ENCODE peak calls at places on chromosome 4, in seven cellular contexts. S is bronchial epithelial cell, Z is MM.1S, E is foreskin fibroblast, X is tibial nerve, F is esophagus squamous epithelium, J is NB4. O is an unnamed sample.

GRCh38 chr4:128386761-128387599 is 99.4 kb upstream of the PGRMC2 start:
- DNase-seq in S (peak; percentile 74), Z (no peak), E (peak; percentile 98), X (peak; percentile 86), F (peak; percentile 30), J (peak; percentile 14), O (peak; percentile 98)

GRCh38 chr4:38007645-38008044 is 47.4 kb downstream of the PTTG2 start:
- DNase-seq in S (no peak), Z (no peak), E (no peak), X (no peak), F (no peak), J (no peak), O (no peak)

GRCh38 chr4:70992354-70992753 is 1.1 kb upstream of the DCK start:
- DNase-seq in S (peak; percentile 66), Z (no peak), E (no peak), X (no peak), F (no peak), J (peak; percentile 33), O (peak; percentile 22)

GRCh38 chr4:108492816-108493595 is 127.4 kb upstream of the RPL34 start:
- DNase-seq in S (peak; percentile 28), Z (peak; percentile 73), E (no peak), X (no peak), F (no peak), J (peak; percentile 19), O (peak; percentile 31)

GRCh38 chr4:54152846-54153600 is 53.1 kb downstream of the GSX2 start:
- DNase-seq in S (peak; percentile 77), Z (no peak), E (peak; percentile 21), X (no peak), F (no peak), J (no peak), O (peak; percentile 49)

GRCh38 chr4:188822698-188823097 is 683.5 kb downstream of the TRIML1 start:
- DNase-seq in S (no peak), Z (no peak), E (no peak), X (no peak), F (no peak), J (no peak), O (no peak)

GRCh38 chr4:63221477-63221876 is 1187.8 kb downstream of the TECRL start:
- DNase-seq in S (no peak), Z (no peak), E (no peak), X (no peak), F (no peak), J (no peak), O (no peak)

GRCh38 chr4:7806724-7807123 is 132.9 kb downstream of the AFAP1 start:
- DNase-seq in S (no peak), Z (no peak), E (no peak), X (no peak), F (no peak), J (no peak), O (no peak)

GRCh38 chr4:71195932-71196331 is 142.9 kb upstream of the SLC4A4 start:
- DNase-seq in S (no peak), Z (no peak), E (no peak), X (no peak), F (no peak), J (no peak), O (peak; percentile 17)

GRCh38 chr4:40189997-40190396 is 6.8 kb upstream of the RHOH start:
- DNase-seq in S (no peak), Z (peak; percentile 52), E (no peak), X (no peak), F (no peak), J (no peak), O (no peak)

GRCh38 chr4:86357608-86358007 is 2.2 kb downstream of the MAPK10 start:
- DNase-seq in S (no peak), Z (no peak), E (no peak), X (no peak), F (no peak), J (no peak), O (no peak)

GRCh38 chr4:5024673-5025072 is 5.4 kb upstream of the CYTL1 start:
- DNase-seq in S (no peak), Z (no peak), E (no peak), X (peak; percentile 65), F (no peak), J (peak; percentile 99), O (peak; percentile 62)

DNA sequence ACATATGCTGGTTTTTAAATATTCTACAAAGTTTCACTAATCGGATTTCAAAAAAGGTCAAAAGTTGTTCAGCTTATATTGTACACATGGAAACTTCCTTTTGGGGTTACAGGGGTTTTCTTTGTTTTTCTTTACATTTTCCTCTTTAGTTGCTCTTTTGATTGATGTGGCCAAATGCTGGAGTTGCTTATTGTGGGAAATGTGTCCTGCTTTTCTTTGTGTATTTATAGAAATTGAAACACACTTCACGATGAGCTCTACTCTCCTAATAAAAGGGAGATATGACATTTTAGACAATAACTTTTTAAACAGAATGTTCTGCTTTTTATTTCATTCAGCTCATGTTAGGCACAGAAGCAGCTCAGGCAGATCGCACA is 50.7 kb upstream of the SPRY1 start:
- DNase-seq in S (no peak), Z (no peak), E (no peak), X (no peak), F (no peak), J (no peak), O (no peak)
- TF ChIP-seq CTCF in S (no peak), Z (no peak), E (no peak), X (no peak), F (no peak), J (no peak), O (no peak)

GRCh38 chr4:3389186-3389878 is 52.4 kb upstream of the HGFAC start:
- DNase-seq in S (no peak), Z (no peak), E (no peak), X (no peak), F (no peak), J (no peak), O (no peak)
- H3K4me3 ChIP-seq in S (peak overlapping the region; percentile 51), Z (no peak overlapping the region), E (peak overlapping the region; percentile 49), X (peak overlapping the region; percentile 26), F (peak overlapping the region; percentile 41), J (peak overlapping the region; percentile 42), O (peak overlapping the region; percentile 32)

GRCh38 chr4:147843162-147843561 is 111.3 kb downstream of the ARHGAP10 start:
- DNase-seq in S (peak; percentile 26), Z (peak; percentile 38), E (no peak), X (no peak), F (no peak), J (no peak), O (no peak)
- TF ChIP-seq CTCF in S (peak; percentile 23), Z (peak; percentile 33), E (no peak), X (no peak), F (no peak), J (no peak), O (no peak)

GRCh38 chr4:113293043-113293560 is 243.6 kb downstream of the ANK2 start:
- DNase-seq in S (no peak), Z (no peak), E (peak; percentile 59), X (no peak), F (no peak), J (no peak), O (peak; percentile 60)
- H3K4me3 ChIP-seq in S (no peak overlapping the region), Z (no peak overlapping the region), E (peak overlapping the region; percentile 58), X (peak overlapping the region; percentile 21), F (no peak overlapping the region), J (no peak overlapping the region), O (no peak overlapping the region)

DNA sequence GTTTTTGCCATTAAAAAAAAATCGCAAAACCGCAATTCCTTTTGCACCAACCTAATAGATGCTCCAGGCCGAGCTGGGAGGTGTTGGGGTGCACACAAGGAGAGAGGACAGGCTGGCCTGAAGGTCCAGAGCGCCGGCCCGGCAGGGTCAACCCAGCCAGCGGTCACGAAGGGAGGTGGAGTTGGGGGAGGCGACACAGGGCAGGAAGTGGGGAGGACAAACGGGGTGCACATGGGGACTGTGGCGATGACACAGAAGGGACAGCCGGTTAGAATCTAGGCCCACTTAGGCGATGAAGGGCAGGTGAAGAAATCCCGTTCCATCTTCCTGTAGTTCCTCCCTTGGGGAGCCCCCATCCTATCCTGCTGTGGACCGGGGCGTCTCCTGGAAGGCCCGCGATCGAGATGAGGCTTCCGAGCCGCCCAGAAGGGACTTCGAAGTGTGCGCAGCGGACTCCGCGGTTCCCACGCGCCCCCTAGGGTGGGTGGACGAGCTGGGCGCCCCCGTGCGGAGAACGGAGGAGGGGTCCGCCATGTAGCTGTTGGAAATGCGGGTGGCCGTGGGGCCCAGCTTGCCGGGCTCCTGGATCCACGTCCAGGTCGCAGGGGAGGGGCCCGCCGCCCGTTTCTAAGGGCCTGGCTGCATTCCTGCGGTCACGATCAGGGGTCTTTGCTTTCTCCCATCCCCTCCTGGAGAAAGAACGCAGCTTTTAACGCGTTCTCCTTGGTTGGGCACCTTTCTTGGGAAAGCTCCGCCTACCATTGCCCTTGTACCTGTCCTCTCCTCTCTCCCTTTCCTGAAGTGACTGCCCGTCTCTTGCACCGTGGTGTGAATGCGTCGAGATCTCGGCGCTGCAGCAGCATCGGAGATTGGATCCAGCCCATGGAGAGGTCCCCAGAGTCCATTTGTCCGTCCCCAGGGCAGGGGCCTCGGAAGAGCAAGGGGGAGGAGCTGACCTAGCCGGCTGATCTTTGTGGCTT is 17.0 kb upstream of the HPF1 start:
- DNase-seq in S (no peak), Z (no peak), E (no peak), X (no peak), F (no peak), J (no peak), O (no peak)
- TF ChIP-seq CTCF in S (no peak), Z (no peak), E (no peak), X (no peak), F (no peak), J (no peak), O (no peak)

GRCh38 chr4:138499627-138500026 is 257.5 kb upstream of the SLC7A11 start:
- DNase-seq in S (no peak), Z (no peak), E (no peak), X (no peak), F (no peak), J (no peak), O (no peak)

GRCh38 chr4:138492178-138492577 is 250.0 kb upstream of the SLC7A11 start:
- DNase-seq in S (no peak), Z (no peak), E (no peak), X (no peak), F (no peak), J (peak; percentile 4), O (no peak)

GRCh38 chr4:138500869-138501268 is 258.7 kb upstream of the SLC7A11 start:
- DNase-seq in S (no peak), Z (no peak), E (no peak), X (no peak), F (no peak), J (no peak), O (no peak)

DNA sequence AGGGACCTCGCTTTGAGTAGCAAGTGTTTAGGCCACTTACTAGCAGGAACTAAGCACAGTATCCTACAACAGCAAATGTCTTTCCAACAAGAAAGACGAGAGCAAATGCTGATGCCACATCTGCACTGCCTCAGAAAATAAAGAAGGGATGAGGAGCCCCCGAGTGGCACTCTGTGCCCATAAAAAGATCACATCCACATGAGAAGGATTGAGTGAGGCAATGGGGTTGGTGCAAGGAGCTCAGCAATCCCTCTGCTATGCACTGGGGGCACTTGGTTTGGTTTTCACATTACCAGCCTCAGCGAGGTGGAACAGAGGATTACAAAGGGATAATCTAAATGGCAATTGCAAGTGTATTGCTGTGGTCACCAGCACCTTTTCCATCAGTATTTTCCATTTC is 252.8 kb upstream of the SLC7A11 start:
- DNase-seq in S (peak; percentile 23), Z (no peak), E (no peak), X (no peak), F (no peak), J (peak; percentile 82), O (peak; percentile 10)
- H3K4me3 ChIP-seq in S (no peak overlapping the region), Z (no peak overlapping the region), E (no peak overlapping the region), X (no peak overlapping the region), F (no peak overlapping the region), J (no peak overlapping the region), O (no peak overlapping the region)

DNA sequence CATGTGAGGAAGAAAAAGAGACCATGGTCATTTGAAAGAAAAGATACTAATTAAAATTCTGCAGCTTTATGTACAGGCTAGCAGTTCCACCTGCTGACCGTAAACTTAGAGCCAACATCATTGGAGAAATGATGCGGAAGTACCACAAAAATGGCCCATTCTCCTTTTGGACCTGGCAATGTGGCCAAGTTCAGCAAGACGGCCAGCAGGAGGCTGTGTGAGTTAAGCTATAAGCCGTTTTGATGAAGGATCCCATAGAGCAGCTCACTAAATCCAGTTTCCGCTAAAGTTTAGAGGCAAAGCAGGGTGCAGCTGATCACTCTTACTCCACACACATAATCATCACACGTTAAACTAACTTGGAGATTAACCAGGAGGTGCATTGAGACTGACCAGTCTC is 133.8 kb downstream of the LDB2 start:
- DNase-seq in S (no peak), Z (no peak), E (no peak), X (no peak), F (no peak), J (peak; percentile 10), O (peak; percentile 25)
- TF ChIP-seq CTCF in S (no peak), Z (peak; percentile 11), E (peak; percentile 18), X (no peak), F (no peak), J (peak; percentile 10), O (peak; percentile 36)